ENCODE peak calls at places on chromosomes 2 and 18, in nine cellular contexts. L, A, K, X, S, G, T, Y and C are unnamed samples.
A peak's percentile ranks its signal among the peaks of the same experiment; 100 is the strongest.

GRCh38 chr2:219406861-219407230 is 11.3 kb upstream of the DES start:
- DNase-seq in G (peak; percentile 91), L (no peak), X (peak; percentile 22), A (no peak), T (peak; percentile 86), S (no peak), Y (no peak), K (no peak), C (no peak)

GRCh38 chr18:55577812-55578539 is 10.0 kb downstream of the TCF4 start:
- DNase-seq in K (no peak), G (no peak), X (no peak), S (no peak), T (no peak), L (no peak), A (no peak), Y (no peak), C (no peak)

GRCh38 chr2:10246370-10246769 is 56.3 kb upstream of the HPCAL1 start:
- DNase-seq in X (no peak), L (no peak), G (no peak), S (no peak), K (no peak), A (no peak), T (no peak), Y (no peak), C (peak; percentile 27)

GRCh38 chr18:72768681-72769229 is 99.0 kb downstream of the NETO1 start:
- DNase-seq in X (no peak), Y (no peak), L (no peak), A (no peak), K (no peak), G (no peak), S (no peak), T (no peak), C (no peak)

GRCh38 chr2:68813596-68813995 is 57.6 kb downstream of the BMP10 start:
- DNase-seq in A (peak; percentile 13), G (no peak), K (no peak), L (no peak), Y (no peak), X (no peak), T (no peak), S (no peak), C (no peak)

GRCh38 chr18:39463986-39464385 is 1898.4 kb upstream of the CELF4 start:
- DNase-seq in A (no peak), X (no peak), Y (no peak), G (no peak), L (no peak), T (no peak), S (no peak), K (no peak), C (no peak)

GRCh38 chr2:181457741-181458425 is 697 bp downstream of the ITGA4 start:
- DNase-seq in Y (peak; percentile 12), T (peak; percentile 25), X (peak; percentile 9), K (peak; percentile 10), S (peak; percentile 81), L (peak; percentile 50), G (peak; percentile 65), A (no peak), C (peak; percentile 93)

GRCh38 chr2:175844169-175844568 is 157.9 kb downstream of the LNPK start:
- DNase-seq in L (no peak), X (peak; percentile 91), G (no peak), Y (no peak), S (no peak), A (no peak), K (no peak), T (no peak), C (no peak)

GRCh38 chr2:69798909-69799526 is 30.4 kb upstream of the GMCL1 start:
- DNase-seq in G (no peak), S (peak; percentile 60), T (no peak), X (peak; percentile 73), A (no peak), K (no peak), L (peak; percentile 53), Y (no peak), C (no peak)

GRCh38 chr2:101360229-101360628 is 27.1 kb downstream of the CREG2 start:
- DNase-seq in G (no peak), T (no peak), K (no peak), L (no peak), S (no peak), A (no peak), X (peak; percentile 92), Y (no peak), C (no peak)

GRCh38 chr2:101361519-101361918 is 25.8 kb downstream of the CREG2 start:
- DNase-seq in L (no peak), Y (no peak), X (no peak), A (no peak), S (no peak), T (no peak), G (no peak), K (no peak), C (no peak)

GRCh38 chr2:101357386-101357785 is 29.9 kb downstream of the CREG2 start:
- DNase-seq in T (no peak), Y (no peak), A (no peak), K (no peak), G (no peak), S (no peak), L (no peak), X (no peak), C (no peak)

GRCh38 chr2:101361079-101361478 is 26.2 kb downstream of the CREG2 start:
- DNase-seq in K (no peak), S (no peak), G (no peak), T (no peak), A (no peak), L (no peak), X (no peak), Y (no peak), C (no peak)

GRCh38 chr2:101359436-101359835 is 27.9 kb downstream of the CREG2 start:
- DNase-seq in L (no peak), X (no peak), A (no peak), T (no peak), Y (no peak), K (no peak), S (no peak), G (no peak), C (no peak)
- H3K27me3 ChIP-seq in L (no peaks in the 10 kb centered on the region), X (no peaks in the 10 kb centered on the region), A (no peaks in the 10 kb centered on the region), T (no peaks in the 10 kb centered on the region), Y (no peaks in the 10 kb centered on the region), K (no peaks in the 10 kb centered on the region), S (no peaks in the 10 kb centered on the region), G (no peaks in the 10 kb centered on the region), C (no peaks in the 10 kb centered on the region)

GRCh38 chr18:48539406-48540328 is 836 bp downstream of the CTIF start:
- DNase-seq in A (peak; percentile 38), X (peak; percentile 44), K (peak; percentile 35), G (peak; percentile 64), S (peak; percentile 56), Y (peak; percentile 21), T (peak; percentile 47), L (peak; percentile 72), C (peak; percentile 87)
- H3K4me3 ChIP-seq in A (peak overlapping the region; percentile 87), X (peak overlapping the region; percentile 93), K (peak overlapping the region; percentile 72), G (peak overlapping the region; percentile 79), S (peak overlapping the region; percentile 87), Y (peak overlapping the region; percentile 40), T (peak overlapping the region; percentile 82), L (peak overlapping the region; percentile 54), C (peak overlapping the region; percentile 81)

DNA sequence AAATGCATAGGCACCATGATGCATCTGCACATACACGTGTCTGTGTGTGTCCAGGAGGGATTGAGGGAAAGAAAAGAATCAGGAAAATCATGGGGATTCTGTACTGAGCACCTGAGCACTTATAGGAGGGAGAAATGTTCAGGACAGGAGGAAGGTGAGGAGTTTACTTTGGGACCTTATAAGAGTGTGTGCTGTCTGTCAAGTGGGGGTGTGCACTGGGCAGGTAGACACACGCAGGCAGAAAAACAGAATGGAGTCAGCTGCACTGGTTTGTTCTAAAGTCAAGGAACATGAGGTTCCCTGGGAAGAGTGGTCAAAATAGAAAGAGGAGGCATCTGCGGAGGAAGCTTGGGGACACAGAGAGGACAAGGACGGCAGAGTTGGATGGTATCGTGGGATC is 92.2 kb upstream of the KCTD1 start:
- DNase-seq in L (no peak), K (no peak), A (no peak), S (no peak), Y (no peak), X (peak; percentile 31), G (no peak), T (no peak), C (no peak)
- H3K27me3 ChIP-seq in L (peaks cover 2% of the 10 kb centered on the region), K (no peaks in the 10 kb centered on the region), A (no peaks in the 10 kb centered on the region), S (no peaks in the 10 kb centered on the region), Y (no peaks in the 10 kb centered on the region), X (no peaks in the 10 kb centered on the region), G (no peaks in the 10 kb centered on the region), T (no peaks in the 10 kb centered on the region), C (no peaks in the 10 kb centered on the region)

GRCh38 chr2:201857326-201857725 is 51.0 kb downstream of the CDK15 start:
- DNase-seq in K (no peak), T (no peak), X (no peak), G (no peak), S (no peak), A (no peak), L (no peak), Y (no peak), C (no peak)

GRCh38 chr2:201854841-201855240 is 48.5 kb downstream of the CDK15 start:
- DNase-seq in G (no peak), L (no peak), X (peak; percentile 44), A (no peak), K (no peak), S (no peak), T (no peak), Y (no peak), C (no peak)

GRCh38 chr2:201856561-201856960 is 50.2 kb downstream of the CDK15 start:
- DNase-seq in L (no peak), A (no peak), S (no peak), K (no peak), X (no peak), G (no peak), Y (no peak), T (no peak), C (no peak)

GRCh38 chr2:201854221-201854801 is 48.0 kb downstream of the CDK15 start:
- DNase-seq in Y (no peak), K (no peak), L (no peak), T (no peak), X (peak; percentile 83), S (no peak), G (no peak), A (no peak), C (no peak)

GRCh38 chr2:201855356-201855755 is 49.0 kb downstream of the CDK15 start:
- DNase-seq in A (no peak), L (no peak), K (no peak), T (no peak), X (no peak), S (no peak), Y (no peak), G (no peak), C (no peak)
- H3K4me3 ChIP-seq in A (no peak overlapping the region), L (no peak overlapping the region), K (no peak overlapping the region), T (no peak overlapping the region), X (no peak overlapping the region), S (no peak overlapping the region), Y (no peak overlapping the region), G (no peak overlapping the region), C (no peak overlapping the region)

DNA sequence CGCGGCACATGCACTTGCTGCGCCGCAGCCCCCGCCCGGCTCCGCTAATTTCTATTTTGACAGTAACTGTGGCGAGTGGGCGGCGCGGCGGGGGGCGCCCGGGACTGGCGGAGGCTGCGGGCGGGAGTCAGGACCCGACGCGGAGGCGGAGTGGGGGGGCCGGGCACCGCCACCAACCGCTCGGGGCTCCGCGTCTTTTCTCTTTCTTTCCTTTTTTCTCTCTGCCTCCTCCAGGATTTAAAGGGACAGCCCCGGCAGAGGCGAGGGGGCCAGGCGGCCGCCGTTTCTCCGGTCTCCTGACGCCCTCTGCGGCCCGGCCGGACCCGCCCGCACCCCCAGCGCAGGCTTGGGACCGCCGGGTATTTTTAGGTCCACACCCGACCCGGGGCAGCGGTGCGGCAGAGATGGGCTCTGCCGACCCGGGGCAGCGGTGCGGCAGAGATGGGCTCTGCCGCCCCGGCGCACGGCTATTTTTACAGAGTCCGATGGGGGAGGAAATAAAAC is 460 bp upstream of the ZBTB7C start:
- DNase-seq in Y (no peak), X (no peak), L (peak; percentile 70), T (peak; percentile 43), A (no peak), S (no peak), K (peak; percentile 20), G (peak; percentile 69), C (peak; percentile 77)
- H3K27me3 ChIP-seq in Y (peaks cover 28% of the 10 kb centered on the region), X (peaks cover 8% of the 10 kb centered on the region), L (peaks cover 40% of the 10 kb centered on the region), T (no peaks in the 10 kb centered on the region), A (no peaks in the 10 kb centered on the region), S (peaks cover 23% of the 10 kb centered on the region), K (peaks cover 27% of the 10 kb centered on the region), G (no peaks in the 10 kb centered on the region), C (peaks cover 15% of the 10 kb centered on the region)